ENCODE peak calls at places on chromosomes 6 and 20, in seven cellular contexts. J is HL-60, F is astrocyte of the cerebellum, K is foreskin fibroblast, G is GM23338, Y is Panc1, S is gastrocnemius medialis. D is an unnamed sample.

GRCh38 chr6:143241110-143241509 is 180.4 kb downstream of the AIG1 start:
- DNase-seq in J (no peak), F (peak), K (no peak), G (no peak), Y (no peak), S (no peak), D (no peak)

GRCh38 chr6:136503303-136503702 is 46.9 kb downstream of the MAP7 start:
- DNase-seq in J (no peak), F (no peak), K (no peak), G (peak), Y (no peak), S (no peak), D (no peak)

GRCh38 chr20:42370086-42370485 is 751.9 kb upstream of the CHD6 start:
- DNase-seq in J (no peak), F (no peak), K (no peak), G (no peak), Y (no peak), S (no peak), D (no peak)

GRCh38 chr6:107305391-107305790 is 154.0 kb downstream of the PDSS2 start:
- DNase-seq in J (no peak), F (no peak), K (no peak), G (no peak), Y (no peak), S (no peak), D (no peak)

GRCh38 chr6:23003671-23004598 is 434.6 kb downstream of the HDGFL1 start:
- DNase-seq in J (no peak), F (peak), K (peak), G (no peak), Y (no peak), S (peak), D (peak)

GRCh38 chr6:139282684-139283083 is 9.1 kb downstream of the TXLNB start:
- DNase-seq in J (no peak), F (no peak), K (no peak), G (no peak), Y (no peak), S (no peak), D (no peak)

GRCh38 chr20:34190679-34191090 is 50.5 kb upstream of the ASIP start:
- DNase-seq in J (no peak), F (peak), K (peak), G (peak), Y (peak), S (peak), D (peak)

GRCh38 chr6:143747347-143747842 is 69.6 kb downstream of the PHACTR2 start:
- DNase-seq in J (no peak), F (no peak), K (no peak), G (peak), Y (no peak), S (no peak), D (no peak)

GRCh38 chr6:40585661-40586269 is 1.4 kb downstream of the LRFN2 start:
- DNase-seq in J (no peak), F (no peak), K (no peak), G (peak), Y (no peak), S (no peak), D (no peak)

GRCh38 chr20:49976542-49976941 is 6.2 kb upstream of the SNAI1 start:
- DNase-seq in J (no peak), F (no peak), K (no peak), G (no peak), Y (no peak), S (no peak), D (no peak)

GRCh38 chr6:138238368-138238767 is 20.1 kb upstream of the PBOV1 start:
- DNase-seq in J (no peak), F (no peak), K (no peak), G (no peak), Y (no peak), S (no peak), D (no peak)

GRCh38 chr6:43669050-43669921 is 18.3 kb downstream of the MRPS18A start:
- DNase-seq in J (no peak), F (no peak), K (peak), G (peak), Y (no peak), S (peak), D (no peak)

GRCh38 chr6:35181933-35182612 is 31.7 kb upstream of the SCUBE3 start:
- DNase-seq in J (no peak), F (peak), K (peak), G (peak), Y (no peak), S (peak), D (peak)

GRCh38 chr20:15012551-15012950 is 675.1 kb upstream of the FLRT3 start:
- DNase-seq in J (no peak), F (no peak), K (no peak), G (no peak), Y (no peak), S (no peak), D (no peak)

GRCh38 chr20:45918182-45918737 is 6.3 kb upstream of the PLTP start:
- DNase-seq in J (no peak), F (no peak), K (no peak), G (no peak), Y (no peak), S (no peak), D (peak)

GRCh38 chr6:147212618-147213017 is 8.4 kb downstream of the STXBP5 start:
- DNase-seq in J (no peak), F (no peak), K (no peak), G (no peak), Y (no peak), S (no peak), D (no peak)

GRCh38 chr6:72820906-72821305 is 199.0 kb downstream of the KCNQ5 start:
- DNase-seq in J (no peak), F (no peak), K (no peak), G (no peak), Y (no peak), S (no peak), D (no peak)

GRCh38 chr20:2403291-2404052 is 22.8 kb downstream of the TGM6 start:
- DNase-seq in J (no peak), F (no peak), K (no peak), G (no peak), Y (no peak), S (no peak), D (no peak)

GRCh38 chr6:139519571-139520031 is 145.2 kb upstream of the CITED2 start:
- DNase-seq in J (no peak), F (no peak), K (peak), G (no peak), Y (no peak), S (no peak), D (no peak)

GRCh38 chr6:136077834-136078576 is 172.1 kb downstream of the MTFR2 start:
- DNase-seq in J (no peak), F (peak), K (peak), G (no peak), Y (peak), S (peak), D (peak)

GRCh38 chr20:44208770-44209169 is 1.8 kb downstream of the OSER1 start:
- DNase-seq in J (no peak), F (no peak), K (no peak), G (no peak), Y (no peak), S (no peak), D (peak)

GRCh38 chr6:17705778-17706579 is 746 bp downstream of the NUP153 start:
- DNase-seq in J (no peak), F (peak), K (no peak), G (peak), Y (no peak), S (peak), D (peak)
- TF ChIP-seq CTCF in J (no peak), F (peak), K (no peak), G (peak), Y (peak), S (peak), D (peak)

GRCh38 chr6:31838968-31839367 is 11.4 kb downstream of the HSPA1B start:
- DNase-seq in J (no peak), F (no peak), K (no peak), G (no peak), Y (no peak), S (no peak), D (no peak)

GRCh38 chr6:31836036-31836675 is 8.6 kb downstream of the HSPA1B start:
- DNase-seq in J (no peak), F (no peak), K (no peak), G (no peak), Y (no peak), S (no peak), D (peak)

GRCh38 chr6:31834704-31835375 is 7.3 kb downstream of the HSPA1B start:
- DNase-seq in J (peak), F (no peak), K (no peak), G (peak), Y (no peak), S (peak), D (no peak)

GRCh38 chr6:31836676-31837611 is 9.4 kb downstream of the HSPA1B start:
- DNase-seq in J (no peak), F (no peak), K (peak), G (no peak), Y (no peak), S (no peak), D (peak)

DNA sequence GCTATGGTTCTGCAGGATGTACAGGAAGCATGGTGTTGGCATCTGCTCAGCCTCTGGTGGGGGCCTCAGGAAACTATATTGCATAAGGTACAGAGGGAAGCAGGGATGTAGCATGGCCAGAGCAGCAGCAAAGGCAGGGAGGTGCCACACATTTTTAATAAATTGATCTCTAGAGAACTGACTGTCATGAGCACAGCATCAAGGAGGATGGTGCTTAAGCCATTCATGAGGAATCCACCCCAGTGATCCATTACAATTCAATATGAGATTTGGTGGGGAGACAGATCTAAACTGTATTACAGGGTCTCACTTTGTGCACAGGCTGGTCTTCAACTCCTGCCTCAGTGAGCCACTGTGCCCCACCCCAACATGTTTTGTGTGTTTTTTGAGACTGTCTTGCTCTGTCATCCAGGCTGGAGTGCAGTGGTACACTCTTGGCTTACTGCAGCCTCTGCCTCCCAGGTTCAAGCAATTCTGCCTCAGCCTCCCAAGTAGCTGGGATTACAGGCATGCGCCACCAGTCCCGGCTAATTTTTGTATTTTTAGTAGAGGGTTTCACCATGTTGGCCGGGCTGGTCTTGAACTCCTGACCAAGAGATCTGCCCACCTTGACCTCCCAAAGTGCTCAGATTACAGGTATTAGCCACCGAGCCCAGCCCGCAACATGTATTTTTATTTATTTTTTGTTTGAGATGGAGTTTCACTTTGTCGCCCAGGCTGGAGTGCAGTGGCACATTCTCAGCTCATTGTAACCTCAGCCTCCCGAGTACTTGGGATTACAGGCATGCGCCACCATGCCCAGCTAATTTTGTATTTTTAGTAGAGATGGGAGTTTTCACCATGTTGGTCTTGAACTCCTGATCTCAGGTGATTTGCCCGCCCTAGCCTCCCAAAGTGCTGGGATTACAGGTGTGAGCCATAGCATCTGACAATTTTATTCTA is 10.3 kb downstream of the HSPA1B start:
- DNase-seq in J (peak), F (no peak), K (no peak), G (no peak), Y (no peak), S (no peak), D (no peak)
- H3K4me3 ChIP-seq in J (peak), F (peak), K (peak), G (peak), Y (peak), S (no peak), D (peak)

DNA sequence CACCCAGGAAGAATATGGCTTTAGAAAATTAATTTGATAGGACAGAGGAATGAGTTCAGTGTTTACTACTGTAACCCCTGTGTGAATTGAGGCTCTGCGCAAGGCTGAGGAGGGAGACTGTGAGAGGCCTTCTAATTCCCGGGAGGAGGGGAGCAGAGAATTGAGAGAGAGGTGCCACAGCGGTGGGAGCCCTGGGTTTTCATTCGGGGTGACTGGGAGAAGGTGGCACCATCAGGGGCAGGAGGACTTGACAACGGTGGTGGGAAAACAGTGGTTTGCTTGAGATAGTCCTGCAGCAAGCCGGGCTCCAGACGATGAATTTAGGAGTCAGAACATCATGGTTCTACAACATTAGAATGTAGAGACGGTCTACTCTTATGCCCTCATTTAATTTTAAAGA is 9.2 kb downstream of the DUSP22 start:
- DNase-seq in J (no peak), F (no peak), K (no peak), G (no peak), Y (no peak), S (no peak), D (no peak)
- TF ChIP-seq CTCF in J (no peak), F (no peak), K (no peak), G (no peak), Y (no peak), S (no peak), D (no peak)

GRCh38 chr20:25254986-25255680 is 7.2 kb downstream of the PYGB start:
- DNase-seq in J (no peak), F (no peak), K (no peak), G (no peak), Y (no peak), S (peak), D (no peak)

GRCh38 chr20:25254571-25254970 is 6.7 kb downstream of the PYGB start:
- DNase-seq in J (no peak), F (no peak), K (no peak), G (no peak), Y (no peak), S (no peak), D (no peak)

GRCh38 chr20:25257130-25257529 is 9.2 kb downstream of the PYGB start:
- DNase-seq in J (no peak), F (no peak), K (no peak), G (no peak), Y (no peak), S (no peak), D (no peak)

GRCh38 chr20:25257756-25258462 is 10.0 kb downstream of the PYGB start:
- DNase-seq in J (no peak), F (no peak), K (no peak), G (no peak), Y (no peak), S (no peak), D (no peak)

DNA sequence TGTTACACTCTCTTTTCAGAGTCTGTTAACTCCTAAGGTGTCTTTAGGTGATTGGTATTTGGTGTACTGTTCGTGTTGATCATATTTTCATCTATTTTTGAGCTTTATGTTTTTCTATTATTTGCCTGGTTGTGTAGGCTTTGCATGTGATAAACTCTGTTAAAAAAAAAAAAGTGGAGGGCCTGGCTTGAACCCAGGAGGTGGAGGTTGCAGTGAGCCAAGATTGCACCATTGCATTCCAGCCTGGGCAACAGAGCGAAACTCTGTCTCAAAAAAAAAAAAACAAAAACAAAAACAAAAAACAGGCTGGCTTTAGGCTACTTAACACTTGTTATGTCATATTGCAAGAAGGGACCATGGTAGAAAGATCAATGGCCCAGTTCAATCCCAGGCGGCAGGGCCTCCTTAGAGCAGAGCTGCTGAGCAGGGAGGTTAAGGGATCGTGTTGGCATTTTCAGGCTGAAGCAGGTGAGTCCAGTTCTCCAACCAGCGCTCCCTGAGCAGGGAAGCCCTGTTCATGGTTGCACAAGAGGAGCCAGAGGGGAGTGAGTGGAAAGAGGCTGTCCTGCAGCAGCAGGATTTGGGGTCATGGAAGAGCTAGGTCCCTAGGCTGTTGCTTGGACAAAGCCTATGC is 8.5 kb downstream of the PYGB start:
- DNase-seq in J (no peak), F (no peak), K (no peak), G (no peak), Y (no peak), S (no peak), D (peak)
- H3K4me3 ChIP-seq in J (no peak), F (no peak), K (no peak), G (no peak), Y (no peak), S (no peak), D (no peak)

GRCh38 chr20:56817780-56818675 is 188.9 kb downstream of the TFAP2C start:
- DNase-seq in J (no peak), F (no peak), K (no peak), G (peak), Y (no peak), S (no peak), D (no peak)
- TF ChIP-seq CTCF in J (no peak), F (no peak), K (no peak), G (peak), Y (peak), S (no peak), D (peak)

DNA sequence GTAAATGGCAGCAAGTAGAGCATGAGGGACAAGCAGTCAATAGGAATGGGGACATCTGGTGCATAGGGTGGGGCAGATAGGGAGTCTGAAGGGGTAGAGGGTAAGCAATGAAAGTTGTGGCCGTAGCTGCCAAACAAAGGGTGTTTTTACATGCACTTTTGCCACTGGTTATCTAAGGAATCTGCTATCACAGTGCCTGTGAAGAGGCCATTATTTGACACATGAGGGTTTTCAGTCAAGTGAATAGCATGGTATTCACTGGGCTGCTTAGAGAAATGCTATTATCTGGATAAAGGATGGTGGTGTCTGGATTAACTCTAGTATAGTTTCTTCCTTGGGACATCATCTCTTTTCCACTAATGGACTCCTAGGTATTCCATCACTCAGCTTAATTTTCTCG is 118.2 kb downstream of the CARMIL1 start:
- DNase-seq in J (no peak), F (no peak), K (no peak), G (peak), Y (no peak), S (no peak), D (no peak)
- H3K4me3 ChIP-seq in J (no peak), F (no peak), K (no peak), G (no peak), Y (no peak), S (no peak), D (no peak)

DNA sequence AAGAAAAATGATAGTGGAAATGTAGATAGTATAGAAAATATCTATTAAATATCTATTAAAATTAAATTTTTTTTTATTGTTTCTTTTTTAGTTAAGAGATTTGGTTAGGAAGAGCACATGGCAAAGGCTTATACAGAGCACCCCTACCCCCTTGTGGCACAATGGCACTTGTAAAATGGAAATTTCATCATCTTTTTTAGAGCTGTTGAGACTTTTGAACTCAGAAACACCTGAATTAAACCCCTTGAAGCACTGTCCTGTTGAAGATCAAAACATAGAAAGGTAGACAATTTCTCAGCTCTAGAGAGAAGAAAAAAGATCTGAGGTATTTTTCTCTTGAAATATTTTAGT is 572.4 kb downstream of the PKHD1 start:
- DNase-seq in J (no peak), F (no peak), K (no peak), G (no peak), Y (no peak), S (no peak), D (no peak)
- TF ChIP-seq CTCF in J (no peak), F (no peak), K (no peak), G (peak), Y (no peak), S (no peak), D (no peak)

GRCh38 chr20:51221103-51221502 is 198.2 kb upstream of the KCNG1 start:
- DNase-seq in J (no peak), F (no peak), K (no peak), G (no peak), Y (no peak), S (no peak), D (no peak)

GRCh38 chr20:51219544-51219943 is 196.6 kb upstream of the KCNG1 start:
- DNase-seq in J (no peak), F (no peak), K (no peak), G (no peak), Y (no peak), S (no peak), D (no peak)

GRCh38 chr20:51221791-51222408 is 199.0 kb upstream of the KCNG1 start:
- DNase-seq in J (no peak), F (no peak), K (peak), G (peak), Y (no peak), S (no peak), D (peak)

GRCh38 chr20:51217347-51218045 is 194.6 kb upstream of the KCNG1 start:
- DNase-seq in J (no peak), F (no peak), K (no peak), G (no peak), Y (no peak), S (no peak), D (no peak)

DNA sequence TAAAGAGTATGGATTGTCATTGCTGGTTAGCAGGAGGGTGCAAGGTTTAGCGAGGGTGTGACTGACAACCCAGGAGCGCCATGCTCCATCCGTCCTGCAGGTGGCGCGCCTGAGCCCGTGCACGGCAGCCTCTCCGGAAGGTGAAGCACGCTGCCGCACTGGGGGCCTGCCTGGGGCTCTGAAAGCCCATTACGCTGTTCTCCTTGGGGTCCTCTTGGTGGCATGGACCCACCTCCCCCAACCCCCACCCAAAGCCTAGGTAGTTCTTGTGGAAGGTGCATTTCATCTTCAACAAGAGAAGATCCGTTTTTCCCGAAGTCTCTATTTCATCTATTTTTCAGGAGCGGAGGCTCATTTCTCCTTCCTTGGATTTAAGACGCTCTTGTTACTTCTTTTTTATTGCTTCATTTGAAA is 197.4 kb upstream of the KCNG1 start:
- DNase-seq in J (no peak), F (no peak), K (no peak), G (peak), Y (no peak), S (no peak), D (peak)
- H3K4me3 ChIP-seq in J (no peak), F (no peak), K (no peak), G (no peak), Y (no peak), S (no peak), D (no peak)

GRCh38 chr6:153309666-153310065 is 178.6 kb upstream of the RGS17 start:
- DNase-seq in J (no peak), F (no peak), K (no peak), G (no peak), Y (no peak), S (no peak), D (no peak)

GRCh38 chr6:153312633-153313032 is 181.6 kb upstream of the RGS17 start:
- DNase-seq in J (peak), F (peak), K (peak), G (peak), Y (peak), S (no peak), D (peak)
- TF ChIP-seq CTCF in J (peak), F (peak), K (peak), G (peak), Y (peak), S (no peak), D (peak)